ENCODE peak calls at places on chromosomes 11 and 22, in seven cellular contexts. One of them, this sample, is unnamed.

GRCh38 chr11:42631223-42631843 is 680.5 kb upstream of the API5 start:
- DNase-seq in head of caudate nucleus: peak
- DNase-seq in GM04504: peak
- DNase-seq in C1 segment of cervical spinal cord: no peak
- DNase-seq in substantia nigra: no peak
- DNase-seq in stimulated activated CD4-positive, alpha-beta T cell treated with anti-CD3 and anti-CD28 coated beads, TNF-alpha, amount 100 ng/mL, for 1 hour: no peak
- DNase-seq in GM12891: no peak
- DNase-seq in this sample: no peak

GRCh38 chr11:110962907-110963306 is 250.7 kb upstream of the ARHGAP20 start:
- DNase-seq in head of caudate nucleus: no peak
- DNase-seq in GM04504: no peak
- DNase-seq in C1 segment of cervical spinal cord: no peak
- DNase-seq in substantia nigra: no peak
- DNase-seq in stimulated activated CD4-positive, alpha-beta T cell treated with anti-CD3 and anti-CD28 coated beads, TNF-alpha, amount 100 ng/mL, for 1 hour: no peak
- DNase-seq in GM12891: no peak
- DNase-seq in this sample: no peak

GRCh38 chr11:43920598-43921419 is 21.6 kb upstream of the C11orf96 start:
- DNase-seq in head of caudate nucleus: no peak
- DNase-seq in GM04504: peak
- DNase-seq in C1 segment of cervical spinal cord: no peak
- DNase-seq in substantia nigra: no peak
- DNase-seq in stimulated activated CD4-positive, alpha-beta T cell treated with anti-CD3 and anti-CD28 coated beads, TNF-alpha, amount 100 ng/mL, for 1 hour: no peak
- DNase-seq in GM12891: no peak
- DNase-seq in this sample: peak

GRCh38 chr11:128299132-128299726 is 288.1 kb downstream of the ETS1 start:
- DNase-seq in head of caudate nucleus: no peak
- DNase-seq in GM04504: peak
- DNase-seq in C1 segment of cervical spinal cord: no peak
- DNase-seq in substantia nigra: no peak
- DNase-seq in stimulated activated CD4-positive, alpha-beta T cell treated with anti-CD3 and anti-CD28 coated beads, TNF-alpha, amount 100 ng/mL, for 1 hour: no peak
- DNase-seq in GM12891: no peak
- DNase-seq in this sample: peak

GRCh38 chr11:45704635-45705034 is 39.2 kb upstream of the CHST1 start:
- DNase-seq in head of caudate nucleus: no peak
- DNase-seq in GM04504: no peak
- DNase-seq in C1 segment of cervical spinal cord: no peak
- DNase-seq in substantia nigra: no peak
- DNase-seq in stimulated activated CD4-positive, alpha-beta T cell treated with anti-CD3 and anti-CD28 coated beads, TNF-alpha, amount 100 ng/mL, for 1 hour: no peak
- DNase-seq in GM12891: no peak
- DNase-seq in this sample: no peak

GRCh38 chr22:34427436-34427835 is 507.2 kb upstream of the LARGE1 start:
- DNase-seq in head of caudate nucleus: no peak
- DNase-seq in GM04504: no peak
- DNase-seq in C1 segment of cervical spinal cord: no peak
- DNase-seq in substantia nigra: no peak
- DNase-seq in stimulated activated CD4-positive, alpha-beta T cell treated with anti-CD3 and anti-CD28 coated beads, TNF-alpha, amount 100 ng/mL, for 1 hour: no peak
- DNase-seq in GM12891: no peak
- DNase-seq in this sample: no peak

GRCh38 chr11:86990520-86990919 is 35.3 kb upstream of the FZD4 start:
- DNase-seq in head of caudate nucleus: no peak
- DNase-seq in GM04504: peak
- DNase-seq in C1 segment of cervical spinal cord: no peak
- DNase-seq in substantia nigra: no peak
- DNase-seq in stimulated activated CD4-positive, alpha-beta T cell treated with anti-CD3 and anti-CD28 coated beads, TNF-alpha, amount 100 ng/mL, for 1 hour: no peak
- DNase-seq in GM12891: no peak
- DNase-seq in this sample: no peak

GRCh38 chr11:119989422-119989821 is 148.5 kb downstream of the TRIM29 start:
- DNase-seq in head of caudate nucleus: no peak
- DNase-seq in GM04504: no peak
- DNase-seq in C1 segment of cervical spinal cord: no peak
- DNase-seq in substantia nigra: no peak
- DNase-seq in stimulated activated CD4-positive, alpha-beta T cell treated with anti-CD3 and anti-CD28 coated beads, TNF-alpha, amount 100 ng/mL, for 1 hour: no peak
- DNase-seq in GM12891: no peak
- DNase-seq in this sample: no peak

GRCh38 chr22:43436536-43437267 is 24.9 kb downstream of the MPPED1 start:
- DNase-seq in head of caudate nucleus: no peak
- DNase-seq in GM04504: no peak
- DNase-seq in C1 segment of cervical spinal cord: no peak
- DNase-seq in substantia nigra: no peak
- DNase-seq in stimulated activated CD4-positive, alpha-beta T cell treated with anti-CD3 and anti-CD28 coated beads, TNF-alpha, amount 100 ng/mL, for 1 hour: no peak
- DNase-seq in GM12891: no peak
- DNase-seq in this sample: no peak

GRCh38 chr22:50473855-50474671 is 772 bp downstream of the SBF1 start:
- DNase-seq in head of caudate nucleus: no peak
- DNase-seq in GM04504: peak
- DNase-seq in C1 segment of cervical spinal cord: no peak
- DNase-seq in substantia nigra: no peak
- DNase-seq in stimulated activated CD4-positive, alpha-beta T cell treated with anti-CD3 and anti-CD28 coated beads, TNF-alpha, amount 100 ng/mL, for 1 hour: no peak
- DNase-seq in GM12891: no peak
- DNase-seq in this sample: no peak

GRCh38 chr22:26494506-26494905 is 10.8 kb downstream of the SRRD start:
- DNase-seq in head of caudate nucleus: no peak
- DNase-seq in GM04504: no peak
- DNase-seq in C1 segment of cervical spinal cord: no peak
- DNase-seq in substantia nigra: no peak
- DNase-seq in stimulated activated CD4-positive, alpha-beta T cell treated with anti-CD3 and anti-CD28 coated beads, TNF-alpha, amount 100 ng/mL, for 1 hour: no peak
- DNase-seq in GM12891: no peak
- DNase-seq in this sample: no peak

GRCh38 chr22:49963647-49964026 is 3.1 kb downstream of the PIM3 start:
- DNase-seq in head of caudate nucleus: no peak
- DNase-seq in GM04504: no peak
- DNase-seq in C1 segment of cervical spinal cord: no peak
- DNase-seq in substantia nigra: no peak
- DNase-seq in stimulated activated CD4-positive, alpha-beta T cell treated with anti-CD3 and anti-CD28 coated beads, TNF-alpha, amount 100 ng/mL, for 1 hour: no peak
- DNase-seq in GM12891: no peak
- DNase-seq in this sample: no peak

GRCh38 chr11:64661146-64661545 is 61.9 kb downstream of the NRXN2 start:
- DNase-seq in head of caudate nucleus: no peak
- DNase-seq in GM04504: peak
- DNase-seq in C1 segment of cervical spinal cord: no peak
- DNase-seq in substantia nigra: no peak
- DNase-seq in stimulated activated CD4-positive, alpha-beta T cell treated with anti-CD3 and anti-CD28 coated beads, TNF-alpha, amount 100 ng/mL, for 1 hour: no peak
- DNase-seq in GM12891: no peak
- DNase-seq in this sample: peak

GRCh38 chr11:68772936-68773335 is 21.6 kb upstream of the TESMIN start:
- DNase-seq in head of caudate nucleus: no peak
- DNase-seq in GM04504: no peak
- DNase-seq in C1 segment of cervical spinal cord: no peak
- DNase-seq in substantia nigra: no peak
- DNase-seq in stimulated activated CD4-positive, alpha-beta T cell treated with anti-CD3 and anti-CD28 coated beads, TNF-alpha, amount 100 ng/mL, for 1 hour: no peak
- DNase-seq in GM12891: no peak
- DNase-seq in this sample: no peak

GRCh38 chr22:36117053-36117554 is 43.5 kb downstream of the APOL3 start:
- DNase-seq in head of caudate nucleus: no peak
- DNase-seq in GM04504: no peak
- DNase-seq in C1 segment of cervical spinal cord: no peak
- DNase-seq in substantia nigra: no peak
- DNase-seq in stimulated activated CD4-positive, alpha-beta T cell treated with anti-CD3 and anti-CD28 coated beads, TNF-alpha, amount 100 ng/mL, for 1 hour: no peak
- DNase-seq in GM12891: no peak
- DNase-seq in this sample: no peak

GRCh38 chr11:83159901-83160865 is 3.3 kb downstream of the PCF11 start:
- DNase-seq in head of caudate nucleus: no peak
- DNase-seq in GM04504: no peak
- DNase-seq in C1 segment of cervical spinal cord: no peak
- DNase-seq in substantia nigra: no peak
- DNase-seq in stimulated activated CD4-positive, alpha-beta T cell treated with anti-CD3 and anti-CD28 coated beads, TNF-alpha, amount 100 ng/mL, for 1 hour: no peak
- DNase-seq in GM12891: no peak
- DNase-seq in this sample: no peak

GRCh38 chr11:66045177-66045639 is 3.8 kb downstream of the GAL3ST3 start:
- DNase-seq in head of caudate nucleus: peak
- DNase-seq in GM04504: peak
- DNase-seq in C1 segment of cervical spinal cord: no peak
- DNase-seq in substantia nigra: peak
- DNase-seq in stimulated activated CD4-positive, alpha-beta T cell treated with anti-CD3 and anti-CD28 coated beads, TNF-alpha, amount 100 ng/mL, for 1 hour: peak
- DNase-seq in GM12891: peak
- DNase-seq in this sample: no peak

GRCh38 chr11:14186376-14186775 is 172.6 kb downstream of the RRAS2 start:
- DNase-seq in head of caudate nucleus: no peak
- DNase-seq in GM04504: no peak
- DNase-seq in C1 segment of cervical spinal cord: no peak
- DNase-seq in substantia nigra: no peak
- DNase-seq in stimulated activated CD4-positive, alpha-beta T cell treated with anti-CD3 and anti-CD28 coated beads, TNF-alpha, amount 100 ng/mL, for 1 hour: no peak
- DNase-seq in GM12891: no peak
- DNase-seq in this sample: no peak

GRCh38 chr22:36867695-36868094 is 6.9 kb downstream of the NCF4 start:
- DNase-seq in head of caudate nucleus: no peak
- DNase-seq in GM04504: no peak
- DNase-seq in C1 segment of cervical spinal cord: no peak
- DNase-seq in substantia nigra: no peak
- DNase-seq in stimulated activated CD4-positive, alpha-beta T cell treated with anti-CD3 and anti-CD28 coated beads, TNF-alpha, amount 100 ng/mL, for 1 hour: no peak
- DNase-seq in GM12891: no peak
- DNase-seq in this sample: no peak

GRCh38 chr11:13105237-13105844 is 96.2 kb downstream of the RASSF10 start:
- DNase-seq in head of caudate nucleus: no peak
- DNase-seq in GM04504: no peak
- DNase-seq in C1 segment of cervical spinal cord: no peak
- DNase-seq in substantia nigra: no peak
- DNase-seq in stimulated activated CD4-positive, alpha-beta T cell treated with anti-CD3 and anti-CD28 coated beads, TNF-alpha, amount 100 ng/mL, for 1 hour: no peak
- DNase-seq in GM12891: no peak
- DNase-seq in this sample: no peak

GRCh38 chr11:49208006-49208721 is at the start of gene FOLH1:
- DNase-seq in head of caudate nucleus: peak
- DNase-seq in GM04504: no peak
- DNase-seq in C1 segment of cervical spinal cord: no peak
- DNase-seq in substantia nigra: peak
- DNase-seq in stimulated activated CD4-positive, alpha-beta T cell treated with anti-CD3 and anti-CD28 coated beads, TNF-alpha, amount 100 ng/mL, for 1 hour: no peak
- DNase-seq in GM12891: peak
- DNase-seq in this sample: no peak

GRCh38 chr11:5476184-5476819 is 12.2 kb upstream of the OR52D1 start:
- DNase-seq in head of caudate nucleus: peak
- DNase-seq in GM04504: peak
- DNase-seq in C1 segment of cervical spinal cord: no peak
- DNase-seq in substantia nigra: no peak
- DNase-seq in stimulated activated CD4-positive, alpha-beta T cell treated with anti-CD3 and anti-CD28 coated beads, TNF-alpha, amount 100 ng/mL, for 1 hour: peak
- DNase-seq in GM12891: peak
- DNase-seq in this sample: peak

GRCh38 chr11:12211331-12212065 is 101.1 kb downstream of the MICAL2 start:
- DNase-seq in head of caudate nucleus: no peak
- DNase-seq in GM04504: no peak
- DNase-seq in C1 segment of cervical spinal cord: no peak
- DNase-seq in substantia nigra: no peak
- DNase-seq in stimulated activated CD4-positive, alpha-beta T cell treated with anti-CD3 and anti-CD28 coated beads, TNF-alpha, amount 100 ng/mL, for 1 hour: no peak
- DNase-seq in GM12891: no peak
- DNase-seq in this sample: no peak